ENCODE peak calls at places on chromosomes 5 and 9, in six cellular contexts. K, G, F, B, S and Z are unnamed samples.

GRCh38 chr5:132417461-132417860 is 48.0 kb downstream of the SLC22A5 start:
- DNase-seq in G (no peak), S (no peak), F (no peak), B (no peak), K (no peak), Z (no peak)

GRCh38 chr5:142819292-142819691 is 49.1 kb downstream of the ARHGAP26 start:
- DNase-seq in F (no peak), G (no peak), S (no peak), B (no peak), K (no peak), Z (no peak)

GRCh38 chr5:95697781-95698681 is 15.2 kb upstream of the SPATA9 start:
- DNase-seq in F (no peak), K (no peak), G (peak; percentile 6), S (no peak), B (no peak), Z (peak; percentile 23)

GRCh38 chr5:151434570-151435237 is 12.7 kb upstream of the SLC36A1 start:
- DNase-seq in F (no peak), K (no peak), G (no peak), S (no peak), B (no peak), Z (no peak)

GRCh38 chr5:98455660-98456059 is 317.8 kb upstream of the RGMB start:
- DNase-seq in F (no peak), S (peak; percentile 32), G (no peak), B (no peak), K (no peak), Z (peak; percentile 74)

GRCh38 chr9:70021026-70021571 is 22.5 kb upstream of the MAMDC2 start:
- DNase-seq in G (no peak), K (no peak), B (no peak), S (peak; percentile 89), F (no peak), Z (peak; percentile 78)

GRCh38 chr5:172667786-172668735 is 27.0 kb downstream of the NEURL1B start:
- DNase-seq in K (no peak), B (no peak), S (no peak), F (no peak), G (no peak), Z (peak; percentile 31)

GRCh38 chr5:2370626-2371418 is 380.7 kb downstream of the IRX2 start:
- DNase-seq in S (no peak), G (no peak), F (no peak), B (peak; percentile 53), K (no peak), Z (no peak)

GRCh38 chr5:174901336-174901735 is 177.0 kb downstream of the MSX2 start:
- DNase-seq in S (no peak), F (no peak), G (no peak), K (no peak), B (no peak), Z (no peak)

GRCh38 chr9:136742640-136743391 is at the start of gene LCN10:
- DNase-seq in B (no peak), S (no peak), G (no peak), K (no peak), F (no peak), Z (no peak)

GRCh38 chr9:81414836-81415235 is 274.5 kb downstream of the TLE1 start:
- DNase-seq in B (no peak), G (no peak), K (no peak), S (no peak), F (no peak), Z (no peak)

GRCh38 chr5:165630211-165630866 is 2124.9 kb downstream of the MAT2B start:
- DNase-seq in K (peak; percentile 61), S (peak; percentile 12), F (no peak), G (peak; percentile 56), B (peak; percentile 63), Z (peak; percentile 9)

GRCh38 chr5:126483156-126483555 is 59.9 kb downstream of the GRAMD2B start:
- DNase-seq in F (no peak), K (no peak), S (no peak), G (no peak), B (no peak), Z (peak; percentile 42)

GRCh38 chr5:157535042-157535865 is 40.3 kb downstream of the ADAM19 start:
- DNase-seq in G (no peak), K (no peak), F (peak; percentile 50), B (peak; percentile 73), S (no peak), Z (no peak)

GRCh38 chr9:130110596-130111021 is 56.9 kb downstream of the GPR107 start:
- DNase-seq in S (peak; percentile 19), K (no peak), B (no peak), F (no peak), G (no peak), Z (peak; percentile 40)

GRCh38 chr5:9461246-9461645 is 84.6 kb downstream of the SEMA5A start:
- DNase-seq in K (no peak), S (no peak), F (no peak), G (no peak), B (no peak), Z (no peak)

GRCh38 chr9:112173489-112174222 is 1.4 kb downstream of the SUSD1 start:
- DNase-seq in F (no peak), K (no peak), S (no peak), B (no peak), G (no peak), Z (no peak)
- H3K4me3 ChIP-seq in F (peak overlapping the region; percentile 61), K (peak overlapping the region; percentile 75), S (no peak overlapping the region), B (peak overlapping the region; percentile 76), G (peak overlapping the region; percentile 87), Z (no peak overlapping the region)

DNA sequence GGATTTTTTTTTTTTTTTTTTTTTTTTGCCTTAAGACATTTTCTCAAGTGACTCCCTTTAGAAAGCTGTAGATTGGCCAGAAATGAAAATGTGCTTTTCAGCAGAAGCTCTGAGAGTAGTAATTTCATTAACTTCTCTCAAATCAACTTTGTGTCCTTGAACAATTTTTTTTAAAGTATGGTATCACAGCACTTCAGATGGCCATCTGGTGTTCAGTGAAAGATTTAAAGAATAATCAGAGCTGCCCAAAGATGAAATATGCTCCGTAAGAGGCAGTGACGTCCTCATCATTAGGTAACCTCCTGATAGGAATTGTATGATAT is 43.0 kb upstream of the PCAT7 start:
- DNase-seq in B (no peak), G (no peak), S (no peak), F (no peak), K (no peak), Z (no peak)
- TF ChIP-seq CTCF in B (no peak), G (no peak), S (no peak), F (no peak), K (no peak), Z (no peak)

DNA sequence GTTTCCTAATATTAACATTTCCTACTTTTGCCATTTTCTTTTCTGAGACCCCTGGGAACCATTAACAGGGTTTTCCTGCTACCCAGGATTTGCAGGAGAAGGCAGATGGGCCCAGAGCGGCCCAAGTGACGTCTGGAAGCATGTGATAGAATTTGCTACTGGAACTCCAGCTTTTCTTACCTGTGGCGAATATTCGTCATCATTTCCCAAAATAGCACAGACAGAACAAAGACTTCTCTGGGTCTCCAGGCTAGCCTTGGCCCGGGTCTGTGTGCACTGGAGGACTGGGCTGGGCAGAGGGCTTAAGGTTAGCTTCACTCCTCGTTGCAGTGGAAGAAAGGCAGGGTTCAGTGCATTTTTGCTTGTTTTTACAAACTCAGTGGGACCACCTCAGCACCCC is 585.7 kb downstream of the CCDC171 start:
- DNase-seq in G (no peak), B (no peak), F (no peak), S (no peak), K (no peak), Z (no peak)
- H3K4me3 ChIP-seq in G (no peak overlapping the region), B (no peak overlapping the region), F (no peak overlapping the region), S (no peak overlapping the region), K (no peak overlapping the region), Z (no peak overlapping the region)

GRCh38 chr9:37029304-37029775 is 4.7 kb downstream of the PAX5 start:
- DNase-seq in S (no peak), F (no peak), G (no peak), K (peak; percentile 75), B (no peak), Z (no peak)
- TF ChIP-seq CTCF in S (no peak), F (no peak), G (no peak), K (peak; percentile 26), B (no peak), Z (no peak)